ENCODE peak calls at places on chromosomes 7 and 10, in five cellular contexts. U is Karpas-422, Y is MG63, M is left lung, S is dorsolateral prefrontal cortex. T is an unnamed sample. For H3K27me3, the result is how much of the 10 kb centered on the place peaks cover.

GRCh38 chr7:49788455-49789059 is 15.1 kb downstream of the VWC2 start:
- DNase-seq in M (no peak), Y (no peak), S (no peak), U (no peak), T (no peak)

GRCh38 chr7:67618569-67619543 is 622.2 kb downstream of the TYW1 start:
- DNase-seq in U (no peak), S (peak), Y (no peak), M (no peak), T (no peak)

GRCh38 chr10:71683301-71683700 is 36.3 kb downstream of the C10orf105 start:
- DNase-seq in S (peak), M (no peak), Y (no peak), U (no peak), T (no peak)

GRCh38 chr10:17737021-17737965 is 14.7 kb upstream of the TMEM236 start:
- DNase-seq in M (no peak), S (no peak), U (peak), Y (peak), T (no peak)

GRCh38 chr7:138316421-138317043 is 143.5 kb upstream of the TRIM24 start:
- DNase-seq in Y (no peak), M (no peak), S (no peak), U (no peak), T (no peak)

GRCh38 chr7:82700739-82701138 is 257.2 kb upstream of the CACNA2D1 start:
- DNase-seq in M (no peak), S (no peak), Y (no peak), U (no peak), T (no peak)

GRCh38 chr10:126097558-126098215 is 201.3 kb downstream of the FANK1 start:
- DNase-seq in Y (no peak), M (no peak), S (no peak), U (peak), T (no peak)

GRCh38 chr10:24893127-24893526 is 59.3 kb downstream of the PRTFDC1 start:
- DNase-seq in Y (peak), M (no peak), U (no peak), S (no peak), T (no peak)

GRCh38 chr7:115838829-115839228 is 191.7 kb downstream of the TFEC start:
- DNase-seq in Y (no peak), S (no peak), U (no peak), M (no peak), T (no peak)

GRCh38 chr7:92133133-92133736 is 1.0 kb downstream of the CYP51A1 start:
- DNase-seq in Y (no peak), S (no peak), U (peak), M (no peak), T (no peak)

GRCh38 chr10:84360634-84361365 is 32.4 kb downstream of the CCSER2 start:
- DNase-seq in Y (no peak), M (no peak), U (no peak), S (no peak), T (peak)

GRCh38 chr7:16915405-16915804 is 33.6 kb upstream of the AGR3 start:
- DNase-seq in U (no peak), S (no peak), Y (peak), M (no peak), T (peak)

GRCh38 chr10:34899161-34899560 is 84.1 kb upstream of the PARD3 start:
- DNase-seq in M (no peak), S (no peak), Y (no peak), U (no peak), T (no peak)

GRCh38 chr7:22669692-22670421 is 57.1 kb upstream of the IL6 start:
- DNase-seq in S (no peak), U (no peak), M (no peak), Y (no peak), T (no peak)

GRCh38 chr10:103504181-103504783 is 10.8 kb downstream of the NEURL1 start:
- DNase-seq in Y (peak), M (no peak), S (no peak), U (no peak), T (no peak)

GRCh38 chr10:90592903-90593302 is 264.9 kb downstream of the HTR7 start:
- DNase-seq in S (no peak), M (no peak), U (peak), Y (peak), T (no peak)

GRCh38 chr7:46990761-46991160 is 591.1 kb downstream of the TNS3 start:
- DNase-seq in U (no peak), M (no peak), Y (no peak), S (no peak), T (no peak)

GRCh38 chr7:131909151-131909768 is 352.8 kb upstream of the PODXL start:
- DNase-seq in S (no peak), Y (no peak), U (no peak), M (no peak), T (no peak)

GRCh38 chr10:122455376-122456056 is 1.1 kb downstream of the ARMS2 start:
- DNase-seq in Y (no peak), M (no peak), U (no peak), S (no peak), T (no peak)

GRCh38 chr7:45084336-45084735 is 4.4 kb downstream of the NACAD start:
- DNase-seq in U (no peak), Y (no peak), M (no peak), S (peak), T (no peak)

GRCh38 chr7:47873767-47874166 is 74.5 kb downstream of the PKD1L1 start:
- DNase-seq in S (no peak), U (no peak), Y (peak), M (no peak), T (peak)

GRCh38 chr7:95199779-95200558 is 124.4 kb downstream of the PON1 start:
- DNase-seq in Y (no peak), S (peak), M (no peak), U (peak), T (no peak)

GRCh38 chr10:48253970-48254657 is 20.4 kb downstream of the FRMPD2 start:
- DNase-seq in Y (peak), S (no peak), U (no peak), M (no peak), T (peak)

GRCh38 chr7:17696422-17696821 is 243.9 kb downstream of the SNX13 start:
- DNase-seq in U (no peak), Y (peak), S (no peak), M (no peak), T (no peak)

GRCh38 chr10:132387723-132388210 is 9.2 kb upstream of the PWWP2B start:
- DNase-seq in M (peak), U (peak), Y (peak), S (no peak), T (no peak)

GRCh38 chr10:67127441-67127840 is 201.6 kb downstream of the LRRTM3 start:
- DNase-seq in S (no peak), M (no peak), U (no peak), Y (no peak), T (no peak)

GRCh38 chr7:150451097-150451793 is 815 bp downstream of the GIMAP8 start:
- DNase-seq in U (peak), Y (no peak), S (no peak), M (peak), T (no peak)

GRCh38 chr7:11427686-11428273 is 404.2 kb downstream of the THSD7A start:
- DNase-seq in S (no peak), U (peak), Y (no peak), M (no peak), T (peak)

GRCh38 chr10:28215930-28216329 is 86.9 kb downstream of the MPP7 start:
- DNase-seq in S (no peak), Y (no peak), U (no peak), M (no peak), T (no peak)

GRCh38 chr10:103651783-103652476 is 158.4 kb downstream of the NEURL1 start:
- DNase-seq in Y (peak), S (no peak), U (no peak), M (no peak), T (no peak)

DNA sequence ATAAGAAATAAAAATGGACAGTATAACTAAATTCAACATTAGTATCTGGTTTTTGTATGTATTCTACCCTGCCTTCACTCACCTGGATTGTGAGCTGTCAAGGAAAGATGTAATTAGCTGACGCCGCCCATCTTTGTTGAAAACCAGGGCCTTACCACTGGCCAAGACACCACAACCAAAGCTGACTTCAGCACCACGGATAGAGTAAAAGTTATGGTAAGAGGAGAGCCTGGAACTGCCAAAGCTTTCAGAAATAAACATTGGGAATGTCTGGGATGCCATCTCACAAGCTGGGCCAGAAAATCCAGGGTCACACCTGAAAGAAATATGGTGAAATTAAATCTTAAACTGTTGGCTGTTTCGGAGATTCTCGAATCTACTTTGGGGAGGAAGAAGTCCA is 190.1 kb upstream of the SLC26A5 start:
- DNase-seq in U (no peak), M (no peak), Y (no peak), S (no peak), T (no peak)
- H3K4me3 ChIP-seq in U (no peak), M (no peak), Y (no peak), S (no peak), T (no peak)

DNA sequence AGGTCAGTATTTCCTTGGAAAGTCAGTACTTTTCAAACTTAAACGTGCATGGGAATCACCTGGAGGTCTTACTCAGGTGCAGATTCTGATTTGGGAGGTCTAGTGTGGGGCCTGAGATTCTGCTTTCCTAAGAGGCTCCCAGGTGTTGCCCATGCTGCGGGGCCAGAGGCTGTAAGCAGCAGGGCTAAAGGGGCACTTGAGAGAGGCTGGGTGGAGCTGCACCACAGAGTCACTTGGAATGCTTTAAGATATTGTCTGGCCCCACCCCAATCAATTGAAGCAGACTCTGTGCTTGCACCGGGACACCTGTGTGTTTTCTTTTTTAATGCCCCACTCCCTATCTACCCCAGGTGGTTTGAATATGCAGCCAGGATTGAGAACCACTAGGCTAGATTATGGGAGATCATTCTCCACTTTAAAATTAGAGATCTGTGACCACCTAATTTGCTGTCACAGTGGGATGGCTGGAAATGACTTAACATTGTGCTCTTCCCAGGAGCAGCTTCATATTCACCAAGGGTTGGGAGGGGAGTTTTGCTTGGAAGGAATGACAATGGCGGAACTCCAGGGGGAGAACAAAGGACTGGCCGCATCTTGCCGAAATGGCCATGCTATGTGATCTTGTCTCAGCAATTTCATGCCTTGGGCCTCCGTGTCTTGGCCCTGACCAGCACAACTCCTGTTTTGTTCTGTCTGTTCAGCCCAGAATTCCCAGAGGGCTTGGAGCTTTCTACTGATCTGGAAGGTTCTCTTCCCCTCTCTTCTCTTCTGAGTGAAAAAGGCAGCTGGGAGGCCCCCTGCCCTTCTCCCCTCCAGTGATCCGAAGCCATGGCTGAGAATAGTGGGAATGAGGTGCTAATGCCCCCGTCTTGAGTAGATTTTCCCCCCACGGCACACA is 80.2 kb downstream of the FAM241B start:
- DNase-seq in M (no peak), U (no peak), S (no peak), Y (no peak), T (no peak)
- H3K27me3 ChIP-seq in M (under half), U (under half), S (under half), Y (under half), T (under half)

GRCh38 chr7:64667311-64667710 is 1.4 kb downstream of the ZNF107 start:
- DNase-seq in S (no peak), Y (no peak), M (no peak), U (no peak), T (no peak)
- H3K4me3 ChIP-seq in S (no peak), Y (peak), M (no peak), U (peak), T (no peak)

GRCh38 chr7:158479021-158479679 is 108.5 kb downstream of the PTPRN2 start:
- DNase-seq in U (no peak), S (no peak), Y (no peak), M (no peak), T (no peak)
- H3K27me3 ChIP-seq in U (under half), S (under half), Y (under half), M (under half), T (under half)

DNA sequence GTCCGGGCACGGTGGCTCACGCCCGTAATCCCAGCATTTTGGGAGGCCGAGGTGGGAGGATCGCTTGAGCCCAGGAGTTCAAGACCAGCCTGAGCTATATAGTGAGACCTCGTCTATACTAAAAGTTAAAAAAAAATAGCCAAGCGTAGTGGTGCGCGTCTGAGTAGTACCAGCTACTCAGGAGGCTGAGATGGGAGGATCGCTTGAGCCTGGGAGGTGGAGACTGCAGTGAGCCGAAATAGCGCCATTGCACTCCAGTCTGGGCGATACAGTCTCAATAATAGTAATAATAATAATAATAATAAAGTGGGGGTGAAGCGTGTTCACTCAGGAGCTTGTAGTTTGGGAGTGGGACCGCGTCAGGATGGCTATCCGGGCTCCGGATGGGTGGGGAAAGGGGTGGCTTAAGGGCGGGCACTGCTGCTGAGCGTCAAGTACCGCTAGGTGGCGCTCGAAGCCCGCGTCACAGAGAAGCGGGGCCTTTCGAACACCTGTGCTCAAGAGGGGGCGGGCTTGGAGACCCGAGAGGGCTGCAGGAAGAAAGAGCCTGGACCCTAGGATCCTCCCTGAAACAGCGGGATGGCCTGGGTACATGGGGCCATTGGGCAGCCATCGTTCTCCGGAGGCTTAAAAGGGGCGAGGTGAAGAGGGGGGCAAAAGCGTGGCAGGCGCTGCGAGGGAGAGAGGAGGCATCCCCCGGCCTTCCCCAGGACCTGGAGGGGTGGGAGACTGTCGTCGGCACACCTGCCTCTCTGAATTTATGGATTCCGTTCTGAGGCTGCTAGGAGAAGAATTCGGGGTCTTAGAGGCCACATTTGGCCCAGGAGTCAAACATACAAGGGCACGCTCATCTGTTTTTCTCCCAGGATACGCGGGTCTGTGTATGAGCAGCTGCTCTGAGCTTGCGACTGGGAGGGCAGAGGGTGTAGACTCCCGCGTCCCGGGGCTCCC is 14.5 kb downstream of the LBX1 start:
- DNase-seq in S (peak), U (peak), M (peak), Y (peak), T (no peak)
- H3K4me3 ChIP-seq in S (no peak), U (no peak), M (no peak), Y (peak), T (no peak)

DNA sequence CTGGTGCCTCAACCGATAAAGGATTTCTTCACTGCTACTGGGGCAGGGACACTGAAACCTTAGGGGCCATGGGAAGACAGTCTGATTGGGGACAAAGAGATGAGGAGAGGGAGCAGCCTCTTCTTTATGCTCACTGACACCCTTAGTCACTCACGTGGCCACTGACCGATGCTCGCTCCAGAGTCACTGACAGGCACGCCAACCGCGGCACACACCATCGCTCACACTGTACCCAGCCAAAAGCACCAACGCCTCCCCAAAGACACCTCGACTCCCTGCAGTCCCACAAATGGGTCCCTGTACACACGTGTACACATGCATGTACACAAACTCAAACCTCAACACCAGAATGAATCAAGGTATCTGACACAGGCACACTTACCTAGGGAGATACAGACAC is 35.3 kb upstream of the SLF2 start:
- DNase-seq in U (no peak), Y (no peak), S (no peak), M (no peak), T (no peak)
- H3K27me3 ChIP-seq in U (under half), Y (under half), S (under half), M (under half), T (under half)

DNA sequence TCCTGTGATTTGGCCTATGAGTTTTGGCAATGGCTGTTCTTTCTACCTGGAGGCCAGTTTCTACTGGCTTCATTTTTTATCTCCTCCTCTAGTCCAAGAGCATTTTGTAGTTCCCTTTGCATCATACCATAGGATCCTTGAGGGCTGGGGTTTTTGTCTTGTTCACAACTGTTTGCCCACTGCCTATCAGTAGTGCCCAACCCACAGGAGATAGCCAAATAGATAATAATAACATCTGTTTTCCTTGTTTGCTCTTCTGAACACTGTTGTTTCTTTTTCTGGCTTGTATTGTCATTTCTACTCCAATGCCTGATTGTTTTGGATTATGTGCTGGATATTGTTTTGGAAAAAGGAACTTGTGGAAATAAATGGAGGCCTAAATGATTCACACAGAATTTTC is 3.4 kb downstream of the CDK1 start:
- DNase-seq in M (no peak), Y (no peak), U (no peak), S (no peak), T (no peak)
- H3K4me3 ChIP-seq in M (no peak), Y (peak), U (peak), S (no peak), T (no peak)

GRCh38 chr10:42998481-42999384 is 78.1 kb upstream of the RET start:
- DNase-seq in U (no peak), Y (no peak), M (no peak), S (no peak), T (no peak)

GRCh38 chr10:42999385-43000020 is 77.4 kb upstream of the RET start:
- DNase-seq in M (no peak), S (no peak), Y (no peak), U (no peak), T (no peak)

GRCh38 chr10:42997151-42997848 is 79.6 kb upstream of the RET start:
- DNase-seq in M (no peak), U (no peak), Y (no peak), S (peak), T (no peak)

GRCh38 chr10:42996588-42996987 is 80.3 kb upstream of the RET start:
- DNase-seq in M (no peak), S (no peak), U (no peak), Y (no peak), T (no peak)

GRCh38 chr10:42997849-42998165 is 79.1 kb upstream of the RET start:
- DNase-seq in M (no peak), S (no peak), U (no peak), Y (no peak), T (no peak)
- H3K27me3 ChIP-seq in M (under half), S (under half), U (under half), Y (under half), T (under half)

T was measured in BJ.